ENCODE peak calls at places on chromosomes 4 and X, in four cellular contexts. C is astrocyte of the spinal cord, H is fibroblast of mammary gland, A is endodermal cell. W is an unnamed sample.

GRCh38 chr4:152257601-152258066 is 278.3 kb downstream of the FBXW7 start:
- DNase-seq in A (peak; percentile 68), H (no peak), C (no peak), W (no peak)

GRCh38 chr4:20043992-20044391 is 207.7 kb upstream of the SLIT2 start:
- DNase-seq in C (no peak), H (no peak), A (no peak), W (no peak)

GRCh38 chr4:25234390-25235367 is 846 bp downstream of the PI4K2B start:
- DNase-seq in C (peak; percentile 87), H (peak; percentile 87), A (peak; percentile 81), W (no peak)

GRCh38 chrX:38315186-38315585 is 12.1 kb downstream of the RPGR start:
- DNase-seq in A (no peak), C (no peak), H (no peak), W (no peak)

GRCh38 chrX:40201486-40201885 is 103.7 kb upstream of the BCOR start:
- DNase-seq in H (no peak), C (no peak), A (no peak), W (no peak)

GRCh38 chrX:42535233-42535632 is 242.7 kb downstream of the PPP1R2C start:
- DNase-seq in H (no peak), A (no peak), C (no peak), W (no peak)

GRCh38 chr4:92303621-92304027 is at the start of gene GRID2:
- DNase-seq in A (peak; percentile 91), H (no peak), C (peak; percentile 28), W (no peak)

GRCh38 chrX:46979340-46979739 is 67.1 kb downstream of the JADE3 start:
- DNase-seq in C (peak; percentile 73), A (no peak), H (peak; percentile 78), W (no peak)

GRCh38 chr4:158290912-158291311 is 80.6 kb downstream of the TMEM144 start:
- DNase-seq in A (no peak), H (no peak), C (no peak), W (no peak)

GRCh38 chrX:7146703-7147430 is 645 bp upstream of the STS start:
- DNase-seq in A (no peak), H (peak; percentile 38), C (peak; percentile 16), W (no peak)

GRCh38 chr4:77617203-77617602 is 11.6 kb downstream of the CXCL13 start:
- DNase-seq in A (no peak), C (no peak), H (peak; percentile 56), W (no peak)

GRCh38 chr4:127732623-127733199 is 2.5 kb downstream of the SLC25A31 start:
- DNase-seq in A (no peak), C (peak; percentile 63), H (peak; percentile 55), W (no peak)

GRCh38 chrX:130728208-130728607 is 174.8 kb downstream of the ENOX2 start:
- DNase-seq in A (no peak), C (peak; percentile 19), H (peak; percentile 53), W (no peak)

GRCh38 chrX:39974228-39974627 is 123.5 kb downstream of the BCOR start:
- DNase-seq in H (no peak), C (no peak), A (peak; percentile 79), W (no peak)

GRCh38 chr4:7963691-7964090 is 24.0 kb upstream of the AFAP1 start:
- DNase-seq in A (no peak), C (no peak), H (no peak), W (no peak)

GRCh38 chr4:92012899-92013867 is 290.6 kb upstream of the GRID2 start:
- DNase-seq in A (peak; percentile 91), H (no peak), C (no peak), W (no peak)

GRCh38 chrX:13212191-13212651 is 107.6 kb downstream of the ATXN3L start:
- DNase-seq in A (no peak), C (no peak), H (peak; percentile 23), W (peak; percentile 33)

GRCh38 chr4:108143515-108143914 is 25.2 kb downstream of the LEF1 start:
- DNase-seq in H (no peak), C (no peak), A (no peak), W (no peak)

GRCh38 chr4:180058731-180059215 is 2184.4 kb upstream of the TENM3 start:
- DNase-seq in A (peak; percentile 89), C (peak; percentile 79), H (peak; percentile 15), W (peak; percentile 49)

GRCh38 chr4:112377127-112377635 is 80.0 kb downstream of the ALPK1 start:
- DNase-seq in A (no peak), H (no peak), C (no peak), W (no peak)

GRCh38 chr4:112377701-112378620 is 80.8 kb downstream of the ALPK1 start:
- DNase-seq in C (no peak), H (no peak), A (no peak), W (no peak)

GRCh38 chr4:112381996-112382692 is 85.0 kb downstream of the ALPK1 start:
- DNase-seq in C (no peak), H (no peak), A (no peak), W (no peak)

GRCh38 chr4:112378858-112379257 is 81.7 kb downstream of the ALPK1 start:
- DNase-seq in H (no peak), A (peak; percentile 88), C (no peak), W (no peak)

DNA sequence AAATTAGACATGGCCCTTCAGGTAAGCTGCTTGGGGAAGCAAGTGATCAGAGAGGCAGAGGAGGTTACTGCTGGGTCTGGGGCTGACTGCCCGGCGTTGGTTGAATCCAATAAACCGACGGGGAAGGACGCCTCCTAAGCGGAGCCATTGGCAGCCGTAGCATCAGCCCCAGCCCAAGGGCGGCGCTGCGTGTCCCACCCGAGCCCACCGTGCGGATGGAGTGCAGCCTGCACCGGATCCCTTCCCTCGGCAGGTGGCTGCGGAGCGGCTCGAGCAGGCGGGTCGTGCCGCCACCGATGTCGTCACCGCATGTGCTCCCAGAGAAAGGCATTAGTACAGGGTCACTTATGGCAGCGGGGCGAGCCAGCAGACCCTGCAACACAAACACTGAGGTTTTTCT is 82.1 kb downstream of the ALPK1 start:
- DNase-seq in H (no peak), A (peak; percentile 95), C (no peak), W (no peak)
- TF ChIP-seq CTCF in H (no peak), A (peak; percentile 83), C (no peak), W (no peak)

DNA sequence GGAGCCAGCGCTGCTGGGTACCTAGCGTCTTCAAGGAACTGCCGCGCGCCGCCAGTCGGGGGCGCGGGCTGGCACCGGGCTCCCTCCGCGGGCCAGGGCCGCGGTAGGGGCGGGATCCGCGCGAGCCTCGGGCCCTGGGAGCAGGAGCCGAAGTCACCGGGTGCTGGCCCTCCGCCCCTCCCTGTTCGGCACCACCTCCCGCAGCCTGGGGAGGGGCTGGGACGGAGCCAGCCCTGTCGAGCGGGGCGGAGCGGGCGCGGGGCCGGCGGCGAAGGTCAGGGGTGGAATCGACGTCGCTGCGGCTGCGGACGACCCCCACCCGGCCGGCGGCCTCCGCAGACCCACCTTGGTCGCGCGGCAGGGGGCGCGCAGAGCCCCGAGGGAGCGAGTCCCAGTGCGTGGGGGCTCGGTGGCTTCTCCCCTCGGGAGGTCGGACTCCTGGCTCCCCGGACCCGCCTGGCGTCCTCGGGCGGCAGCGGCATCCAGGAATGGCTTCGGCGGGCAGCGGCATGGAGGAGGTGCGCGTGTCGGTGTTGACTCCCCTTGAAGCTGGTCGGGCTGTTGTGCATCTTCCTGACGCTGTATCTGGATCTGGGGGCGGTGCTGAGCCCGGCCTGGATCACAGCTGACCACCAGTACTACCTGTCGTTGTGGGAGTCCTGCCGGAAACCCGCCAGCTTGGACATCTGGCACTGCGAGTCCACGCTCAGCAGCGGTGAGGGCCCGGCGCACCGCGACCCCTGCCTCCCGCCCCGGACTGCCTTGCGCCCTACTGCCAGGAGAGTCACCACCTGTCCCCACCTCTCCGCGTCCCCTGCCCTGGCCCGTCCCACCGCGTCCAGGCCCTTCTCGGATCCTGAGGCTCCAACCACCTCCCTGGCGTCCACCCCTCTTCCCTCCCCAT is 50.5 kb upstream of the FAM47C start:
- DNase-seq in H (no peak), C (no peak), A (peak; percentile 90), W (no peak)
- TF ChIP-seq CTCF in H (no peak), C (peak; percentile 19), A (peak; percentile 61), W (no peak)

GRCh38 chrX:51395807-51396728 is 63.4 kb downstream of the NUDT10 start:
- DNase-seq in A (peak; percentile 69), C (no peak), H (no peak), W (no peak)
- TF ChIP-seq CTCF in A (peak; percentile 60), C (peak; percentile 17), H (no peak), W (no peak)

GRCh38 chrX:65451663-65452062 is 82.9 kb downstream of the LAS1L start:
- DNase-seq in H (peak; percentile 22), A (peak; percentile 55), C (peak; percentile 10), W (no peak)
- TF ChIP-seq CTCF in H (peak; percentile 39), A (peak; percentile 81), C (peak; percentile 39), W (peak; percentile 12)

GRCh38 chr4:87838207-87838606 is 5.4 kb downstream of the MEPE start:
- DNase-seq in H (peak; percentile 33), C (peak; percentile 8), A (no peak), W (no peak)
- TF ChIP-seq CTCF in H (peak; percentile 52), C (peak; percentile 48), A (peak; percentile 71), W (no peak)

GRCh38 chr4:42767669-42768068 is 110.8 kb upstream of the ATP8A1 start:
- DNase-seq in H (no peak), C (no peak), A (peak; percentile 56), W (no peak)

GRCh38 chr4:42768125-42768748 is 111.3 kb upstream of the ATP8A1 start:
- DNase-seq in C (no peak), A (peak; percentile 85), H (no peak), W (no peak)
- TF ChIP-seq CTCF in C (no peak), A (peak; percentile 79), H (no peak), W (no peak)

GRCh38 chr4:4379540-4380087 is 7.3 kb upstream of the NSG1 start:
- DNase-seq in A (no peak), C (no peak), H (no peak), W (no peak)
- TF ChIP-seq CTCF in A (peak; percentile 34), C (no peak), H (no peak), W (no peak)

GRCh38 chr4:165493359-165493758 is 114.6 kb downstream of the CPE start:
- DNase-seq in H (peak; percentile 53), A (peak; percentile 96), C (peak; percentile 67), W (peak; percentile 64)
- TF ChIP-seq CTCF in H (peak; percentile 60), A (peak; percentile 96), C (peak; percentile 85), W (peak; percentile 55)

DNA sequence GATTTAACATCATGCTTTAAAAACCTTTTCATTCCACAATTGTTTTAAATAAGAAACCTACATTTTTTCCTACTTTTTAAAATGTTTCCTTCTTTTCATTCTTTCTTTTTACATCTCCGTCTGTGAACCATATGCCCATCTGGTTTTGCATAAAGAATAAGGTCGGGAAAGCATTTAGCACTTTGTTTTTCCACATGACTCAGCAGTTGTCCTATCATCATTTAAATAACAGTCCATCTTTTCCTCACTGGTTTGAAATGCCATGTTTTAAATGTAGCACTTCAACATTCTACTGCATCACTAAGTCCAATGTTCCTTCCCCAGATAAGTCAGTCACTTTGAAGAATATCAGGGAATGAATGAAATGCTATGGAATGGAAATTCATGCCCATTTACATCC is 128.4 kb downstream of the SH3RF1 start:
- DNase-seq in H (peak; percentile 63), C (peak; percentile 38), A (no peak), W (no peak)
- TF ChIP-seq CTCF in H (no peak), C (no peak), A (no peak), W (no peak)

GRCh38 chr4:73436674-73437557 is 895 bp downstream of the AFP start:
- DNase-seq in C (no peak), A (no peak), H (no peak), W (no peak)
- TF ChIP-seq CTCF in C (no peak), A (no peak), H (no peak), W (no peak)